ENCODE peak calls at places on chromosomes 4 and X, in seven cellular contexts. Q is adrenal gland, P is left ventricle myocardium inferior, W is neuronal stem cell, N is neural progenitor cell, I is IMR-90, A is tibial artery. S is an unnamed sample. For H3K4me1, the result is how much of the 10 kb centered on the place peaks cover.

GRCh38 chrX:48937065-48937907 is 18.5 kb upstream of the PIM2 start:
- DNase-seq in Q (no peak), P (peak), W (no peak), N (peak), I (no peak), A (no peak), S (peak)

GRCh38 chr4:2944882-2945526 is 18.2 kb downstream of the NOP14 start:
- DNase-seq in Q (no peak), P (no peak), W (no peak), N (no peak), I (no peak), A (no peak), S (no peak)

GRCh38 chr4:54473077-54473545 is 184.6 kb upstream of the KIT start:
- DNase-seq in Q (no peak), P (no peak), W (no peak), N (no peak), I (peak), A (no peak), S (no peak)

GRCh38 chr4:169492436-169493163 is 119.8 kb downstream of the NEK1 start:
- DNase-seq in Q (peak), P (no peak), W (peak), N (peak), I (peak), A (no peak), S (no peak)

GRCh38 chr4:931194-931959 is 739 bp downstream of the GAK start:
- DNase-seq in Q (peak), P (no peak), W (no peak), N (no peak), I (peak), A (no peak), S (no peak)

GRCh38 chrX:40173662-40174593 is 76.2 kb upstream of the BCOR start:
- DNase-seq in Q (peak), P (no peak), W (no peak), N (peak), I (no peak), A (no peak), S (peak)

GRCh38 chr4:141569141-141569540 is 67.2 kb upstream of the IL15 start:
- DNase-seq in Q (no peak), P (no peak), W (no peak), N (no peak), I (peak), A (no peak), S (no peak)

GRCh38 chr4:56744030-56744429 is 62.9 kb upstream of the HOPX start:
- DNase-seq in Q (no peak), P (no peak), W (no peak), N (no peak), I (no peak), A (no peak), S (no peak)

GRCh38 chr4:184784628-184785257 is 41.0 kb downstream of the ACSL1 start:
- DNase-seq in Q (no peak), P (no peak), W (no peak), N (no peak), I (no peak), A (no peak), S (no peak)

GRCh38 chr4:71549516-71550160 is 210.8 kb downstream of the SLC4A4 start:
- DNase-seq in Q (no peak), P (no peak), W (no peak), N (no peak), I (peak), A (no peak), S (no peak)

GRCh38 chr4:102789317-102789717 is 28.5 kb upstream of the MANBA start:
- DNase-seq in Q (no peak), P (no peak), W (no peak), N (no peak), I (peak), A (no peak), S (no peak)

GRCh38 chrX:42491145-42491907 is 286.6 kb downstream of the PPP1R2C start:
- DNase-seq in Q (no peak), P (no peak), W (no peak), N (no peak), I (no peak), A (no peak), S (no peak)

GRCh38 chr4:168491563-168491962 is 5.3 kb upstream of the PALLD start:
- DNase-seq in Q (no peak), P (no peak), W (no peak), N (no peak), I (no peak), A (no peak), S (no peak)

GRCh38 chr4:97664741-97665140 is 478.5 kb downstream of the STPG2 start:
- DNase-seq in Q (no peak), P (no peak), W (no peak), N (no peak), I (no peak), A (no peak), S (no peak)

GRCh38 chr4:144494280-144494679 is 151.7 kb upstream of the HHIP start:
- DNase-seq in Q (no peak), P (no peak), W (no peak), N (no peak), I (no peak), A (no peak), S (no peak)

GRCh38 chrX:74527344-74527743 is 87.1 kb downstream of the RLIM start:
- DNase-seq in Q (no peak), P (no peak), W (no peak), N (no peak), I (no peak), A (no peak), S (no peak)

GRCh38 chr4:165714650-165715049 is 158.4 kb upstream of the TLL1 start:
- DNase-seq in Q (no peak), P (no peak), W (no peak), N (no peak), I (no peak), A (no peak), S (no peak)

GRCh38 chr4:110344165-110344564 is 131.8 kb upstream of the ENPEP start:
- DNase-seq in Q (no peak), P (no peak), W (peak), N (no peak), I (no peak), A (no peak), S (no peak)

GRCh38 chrX:28850955-28851354 is 263.7 kb downstream of the IL1RAPL1 start:
- DNase-seq in Q (no peak), P (no peak), W (no peak), N (peak), I (no peak), A (no peak), S (no peak)

GRCh38 chr4:665751-666435 is 8.2 kb downstream of the ATP5ME start:
- DNase-seq in Q (no peak), P (no peak), W (no peak), N (no peak), I (no peak), A (no peak), S (peak)

GRCh38 chr4:25031077-25031606 is 396 bp upstream of the LGI2 start:
- DNase-seq in Q (no peak), P (peak), W (peak), N (peak), I (no peak), A (peak), S (no peak)

GRCh38 chr4:122632396-122633143 is 11.7 kb upstream of the IL21 start:
- DNase-seq in Q (no peak), P (no peak), W (no peak), N (no peak), I (peak), A (no peak), S (no peak)

GRCh38 chr4:164304861-164305260 is 449.1 kb upstream of the SMIM31 start:
- DNase-seq in Q (no peak), P (no peak), W (no peak), N (no peak), I (no peak), A (no peak), S (no peak)

GRCh38 chrX:54178100-54178940 is 4.7 kb downstream of the FAM120C start:
- DNase-seq in Q (no peak), P (no peak), W (no peak), N (no peak), I (peak), A (no peak), S (no peak)

GRCh38 chrX:77087529-77088169 is 359.5 kb upstream of the FGF16 start:
- DNase-seq in Q (peak), P (no peak), W (no peak), N (no peak), I (peak), A (peak), S (no peak)

GRCh38 chrX:71482228-71482958 is 50.5 kb upstream of the OGT start:
- DNase-seq in Q (no peak), P (no peak), W (no peak), N (no peak), I (no peak), A (no peak), S (no peak)

DNA sequence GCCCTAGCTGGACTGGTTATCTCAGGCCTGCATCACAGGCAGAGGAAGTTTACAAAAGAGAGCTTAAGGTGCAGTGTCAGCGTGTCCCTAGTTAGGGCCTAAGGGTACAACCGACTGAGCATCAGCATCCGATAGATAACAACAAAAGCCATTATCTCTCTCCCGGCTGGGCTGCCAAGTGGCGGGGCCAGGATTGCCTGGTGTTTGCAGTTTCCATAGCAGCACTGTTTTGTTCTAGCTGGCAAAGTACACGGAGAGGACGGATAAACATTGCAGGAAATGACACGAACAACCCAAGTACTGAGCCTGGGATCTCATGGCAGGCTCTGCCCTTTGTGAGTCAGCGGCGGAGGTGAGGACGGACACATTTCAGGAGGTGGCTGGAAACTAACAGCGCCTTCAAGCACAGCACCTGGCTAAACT is 104.7 kb upstream of the NOCT start:
- DNase-seq in Q (peak), P (peak), W (peak), N (peak), I (peak), A (peak), S (peak)
- H3K27ac ChIP-seq in Q (peak), P (peak), W (no peak), N (no peak), I (no peak), A (no peak), S (peak)

GRCh38 chr4:8185930-8186329 is 13.2 kb upstream of the SH3TC1 start:
- DNase-seq in Q (no peak), P (no peak), W (no peak), N (no peak), I (no peak), A (no peak), S (peak)
- H3K4me1 ChIP-seq in Q (under half), P (half or more), W (under half), N (under half), I (under half), A (under half), S (under half)

GRCh38 chr4:4428966-4429875 is 42.3 kb downstream of the NSG1 start:
- DNase-seq in Q (no peak), P (no peak), W (no peak), N (no peak), I (no peak), A (no peak), S (no peak)

GRCh38 chr4:4427478-4427870 is 40.6 kb downstream of the NSG1 start:
- DNase-seq in Q (no peak), P (no peak), W (no peak), N (no peak), I (no peak), A (no peak), S (no peak)

GRCh38 chr4:4432341-4433125 is 45.6 kb downstream of the NSG1 start:
- DNase-seq in Q (no peak), P (no peak), W (no peak), N (no peak), I (no peak), A (no peak), S (no peak)

GRCh38 chr4:4427886-4428285 is 41.0 kb downstream of the NSG1 start:
- DNase-seq in Q (no peak), P (no peak), W (no peak), N (no peak), I (no peak), A (no peak), S (no peak)

DNA sequence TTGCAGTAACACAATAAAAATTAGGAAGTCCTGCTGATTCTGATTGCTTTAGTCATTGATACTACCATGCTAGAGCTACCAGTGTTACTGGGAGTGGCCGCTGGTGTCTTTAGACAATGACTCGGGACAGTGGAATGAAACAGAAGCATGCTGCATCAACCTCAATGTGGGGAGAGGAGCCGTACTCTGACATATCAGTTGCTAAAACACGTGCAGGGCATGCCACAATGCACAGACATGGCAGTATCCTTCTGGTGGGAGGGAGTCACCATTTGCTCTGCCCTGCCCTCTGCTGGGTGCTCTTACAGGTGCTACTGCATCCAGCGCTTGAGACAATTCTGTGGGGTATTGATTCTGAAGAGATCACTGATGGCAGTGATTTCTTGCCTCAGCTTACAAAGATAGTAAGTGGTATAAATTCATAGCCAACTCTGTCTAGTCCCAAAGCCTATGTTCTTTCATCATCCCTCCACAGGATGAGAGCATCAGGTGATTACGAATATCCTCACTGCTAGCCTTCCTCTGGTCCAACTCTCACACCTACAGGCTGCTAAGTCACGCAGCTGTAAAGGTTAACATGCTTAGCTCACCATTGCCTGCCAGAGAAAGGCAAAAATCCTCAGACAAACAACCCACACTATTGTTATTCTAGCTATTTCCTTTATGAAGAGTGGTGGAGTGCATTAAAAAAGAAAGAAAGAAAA is 43.7 kb downstream of the NSG1 start:
- DNase-seq in Q (no peak), P (no peak), W (peak), N (peak), I (peak), A (no peak), S (no peak)
- H3K27ac ChIP-seq in Q (no peak), P (no peak), W (no peak), N (no peak), I (no peak), A (no peak), S (no peak)

GRCh38 chr4:156962069-156962377 is 9.6 kb downstream of the PDGFC start:
- DNase-seq in Q (no peak), P (no peak), W (no peak), N (no peak), I (no peak), A (no peak), S (no peak)

GRCh38 chr4:156959298-156959702 is 12.3 kb downstream of the PDGFC start:
- DNase-seq in Q (no peak), P (no peak), W (no peak), N (no peak), I (peak), A (no peak), S (no peak)

GRCh38 chr4:156963419-156963818 is 8.2 kb downstream of the PDGFC start:
- DNase-seq in Q (no peak), P (no peak), W (no peak), N (no peak), I (no peak), A (no peak), S (no peak)

GRCh38 chr4:156962551-156962974 is 9.0 kb downstream of the PDGFC start:
- DNase-seq in Q (no peak), P (no peak), W (no peak), N (no peak), I (peak), A (no peak), S (no peak)

GRCh38 chr4:156961241-156962068 is 10.1 kb downstream of the PDGFC start:
- DNase-seq in Q (no peak), P (no peak), W (no peak), N (no peak), I (no peak), A (no peak), S (no peak)
- H3K4me1 ChIP-seq in Q (under half), P (under half), W (under half), N (under half), I (under half), A (half or more), S (under half)

GRCh38 chr4:40745585-40745984 is 4.2 kb upstream of the NSUN7 start:
- DNase-seq in Q (no peak), P (no peak), W (no peak), N (no peak), I (no peak), A (no peak), S (no peak)

GRCh38 chr4:40750461-40751258 is 905 bp downstream of the NSUN7 start:
- DNase-seq in Q (peak), P (no peak), W (peak), N (peak), I (no peak), A (no peak), S (no peak)

GRCh38 chr4:40744218-40744617 is 5.5 kb upstream of the NSUN7 start:
- DNase-seq in Q (no peak), P (no peak), W (no peak), N (no peak), I (no peak), A (no peak), S (no peak)

GRCh38 chr4:40747436-40747835 is 2.3 kb upstream of the NSUN7 start:
- DNase-seq in Q (no peak), P (no peak), W (no peak), N (no peak), I (no peak), A (no peak), S (no peak)

DNA sequence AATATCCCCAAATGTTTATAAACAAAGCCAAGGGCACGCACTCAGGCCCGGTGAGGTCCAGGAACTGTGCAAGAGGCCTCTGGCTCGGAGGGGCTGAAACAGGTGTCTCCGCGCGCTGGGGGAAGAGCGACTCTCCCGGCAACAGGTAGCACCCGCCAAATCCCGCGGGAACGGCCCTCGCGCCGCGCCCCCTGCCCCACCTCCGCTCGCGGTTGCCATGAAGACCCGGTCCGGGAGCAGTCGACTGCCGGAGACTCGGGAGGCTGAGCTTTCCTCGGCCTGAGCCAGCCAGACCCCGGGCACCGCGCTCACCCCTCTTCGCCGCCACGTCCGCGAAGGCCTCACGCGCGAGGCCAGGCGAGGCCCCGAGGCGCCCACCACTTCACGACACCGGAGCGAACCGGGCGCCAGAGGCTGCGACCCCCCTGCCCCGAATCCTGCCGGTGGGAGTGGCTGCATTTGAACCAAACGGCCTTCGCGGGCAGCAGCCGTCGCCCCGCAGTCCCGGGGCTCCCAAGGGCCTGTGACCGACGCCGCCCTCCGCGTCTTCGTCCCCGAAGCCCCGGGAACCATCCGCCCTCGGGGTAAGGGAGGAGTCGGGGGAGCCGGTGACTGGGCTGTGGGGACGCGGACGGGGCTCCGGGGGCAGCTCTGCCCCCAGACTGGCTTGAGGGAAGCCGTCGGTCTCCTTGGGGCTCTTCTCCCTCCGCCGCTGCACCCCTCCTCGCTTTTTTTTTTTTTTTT is at the start of gene NSUN7:
- DNase-seq in Q (peak), P (peak), W (peak), N (peak), I (no peak), A (no peak), S (peak)
- H3K27ac ChIP-seq in Q (peak), P (no peak), W (peak), N (peak), I (no peak), A (peak), S (peak)

GRCh38 chr4:15373363-15373762 is 54.5 kb upstream of the C1QTNF7 start:
- DNase-seq in Q (no peak), P (no peak), W (no peak), N (no peak), I (peak), A (peak), S (no peak)
- H3K4me1 ChIP-seq in Q (under half), P (under half), W (under half), N (under half), I (under half), A (half or more), S (under half)

GRCh38 chr4:40350627-40351227 is 15.6 kb downstream of the CHRNA9 start:
- DNase-seq in Q (no peak), P (no peak), W (no peak), N (no peak), I (no peak), A (no peak), S (no peak)
- H3K27ac ChIP-seq in Q (no peak), P (no peak), W (no peak), N (no peak), I (no peak), A (no peak), S (no peak)

S was measured in left lung.